ENCODE peak calls at places on chromosome 1, in nine cellular contexts. R, X, F, G, B, Z, K, N and U are unnamed samples.

GRCh38 chr1:26278835-26279597 is 870 bp upstream of the SH3BGRL3 start:
- DNase-seq in B (peak; percentile 80), Z (no peak), X (peak; percentile 11), F (no peak), N (no peak), R (no peak), K (peak; percentile 59), G (peak; percentile 75), U (no peak)

GRCh38 chr1:113153116-113153803 is 80.3 kb downstream of the LRIG2 start:
- DNase-seq in B (peak; percentile 9), F (no peak), X (peak; percentile 15), Z (no peak), N (no peak), G (peak; percentile 62), K (no peak), R (no peak), U (no peak)

GRCh38 chr1:35253941-35254340 is 14.6 kb upstream of the ZMYM4 start:
- DNase-seq in X (no peak), K (no peak), Z (no peak), N (no peak), R (no peak), B (no peak), F (no peak), G (no peak), U (no peak)

GRCh38 chr1:236502972-236503639 is 20.7 kb upstream of the LGALS8 start:
- DNase-seq in B (peak; percentile 87), Z (no peak), R (no peak), X (peak; percentile 28), K (peak; percentile 68), G (peak; percentile 87), N (no peak), F (no peak), U (peak; percentile 92)

GRCh38 chr1:19597463-19598309 is 46.4 kb upstream of the NBL1 start:
- DNase-seq in R (no peak), G (peak; percentile 34), F (no peak), X (no peak), N (no peak), Z (no peak), K (no peak), B (peak; percentile 50), U (peak; percentile 64)

GRCh38 chr1:76035053-76035452 is 39.5 kb upstream of the ST6GALNAC3 start:
- DNase-seq in R (no peak), X (peak; percentile 10), F (no peak), B (peak; percentile 14), G (no peak), K (no peak), Z (no peak), N (no peak), U (no peak)

GRCh38 chr1:248805905-248806304 is 19.8 kb downstream of the SH3BP5L start:
- DNase-seq in R (no peak), B (no peak), Z (no peak), X (no peak), G (no peak), K (peak; percentile 69), F (no peak), N (no peak), U (peak; percentile 18)

GRCh38 chr1:115379943-115380342 is 41.9 kb upstream of the NGF start:
- DNase-seq in K (no peak), G (no peak), B (no peak), F (no peak), X (no peak), Z (no peak), R (no peak), N (no peak), U (no peak)

GRCh38 chr1:246647113-246647512 is 77.1 kb upstream of the SCCPDH start:
- DNase-seq in N (no peak), G (peak; percentile 6), B (peak; percentile 54), X (peak; percentile 70), Z (no peak), R (peak; percentile 3), F (no peak), K (no peak), U (peak; percentile 85)

GRCh38 chr1:9078949-9079500 is 9.6 kb upstream of the SLC2A5 start:
- DNase-seq in G (no peak), X (no peak), Z (no peak), F (no peak), B (no peak), N (no peak), R (no peak), K (no peak), U (no peak)

GRCh38 chr1:69567847-69568434 is at the start of gene LRRC7:
- DNase-seq in Z (no peak), N (no peak), R (peak; percentile 47), G (peak; percentile 6), K (peak; percentile 5), B (peak; percentile 4), F (no peak), X (no peak), U (no peak)

GRCh38 chr1:24082372-24082771 is 29.6 kb downstream of the MYOM3 start:
- DNase-seq in F (no peak), Z (no peak), R (no peak), N (no peak), X (no peak), G (no peak), B (no peak), K (no peak), U (no peak)

GRCh38 chr1:175713386-175713785 is 30.0 kb downstream of the TNR start:
- DNase-seq in Z (no peak), R (no peak), B (no peak), X (no peak), G (no peak), K (no peak), N (no peak), F (no peak), U (no peak)

GRCh38 chr1:30807318-30808066 is 49.9 kb upstream of the LAPTM5 start:
- DNase-seq in N (no peak), Z (no peak), X (peak; percentile 17), G (no peak), F (no peak), R (no peak), K (no peak), B (peak; percentile 44), U (peak; percentile 67)

GRCh38 chr1:41709873-41710272 is 208.8 kb downstream of the HIVEP3 start:
- DNase-seq in B (no peak), K (no peak), G (peak; percentile 54), X (no peak), Z (no peak), N (no peak), R (no peak), F (no peak), U (no peak)

GRCh38 chr1:114828251-114828650 is 26.4 kb upstream of the SYCP1 start:
- DNase-seq in G (peak; percentile 79), N (no peak), Z (no peak), X (no peak), F (no peak), K (no peak), B (peak; percentile 15), R (no peak), U (peak; percentile 22)

GRCh38 chr1:28507646-28508434 is 2.0 kb downstream of the RCC1 start:
- DNase-seq in G (peak; percentile 27), F (no peak), R (no peak), Z (no peak), B (peak; percentile 29), X (no peak), N (no peak), K (peak; percentile 46), U (peak; percentile 16)

GRCh38 chr1:206921772-206922265 is at the start of gene FCMR:
- DNase-seq in N (no peak), R (no peak), F (no peak), X (peak; percentile 15), K (peak; percentile 73), G (no peak), B (no peak), Z (peak; percentile 35), U (peak; percentile 13)